ENCODE peak calls at places on chromosomes 11 and 22, in five cellular contexts. O, J, Q, P and V are unnamed samples.

GRCh38 chr11:64255135-64256128 is 4.1 kb downstream of the PLCB3 start:
- DNase-seq in J (no peak), Q (no peak), O (no peak), P (no peak), V (no peak)

GRCh38 chr22:20153945-20154344 is 3.1 kb upstream of the CCDC188 start:
- DNase-seq in Q (no peak), J (no peak), O (no peak), P (no peak), V (no peak)

GRCh38 chr11:41497974-41498373 is 38.5 kb upstream of the LRRC4C start:
- DNase-seq in O (no peak), J (no peak), P (peak; percentile 35), Q (peak; percentile 50), V (no peak)

GRCh38 chr22:36862251-36863242 is 1.7 kb downstream of the NCF4 start:
- DNase-seq in P (no peak), J (peak; percentile 36), O (no peak), Q (no peak), V (no peak)

GRCh38 chr11:1372660-1373059 is 17.1 kb upstream of the BRSK2 start:
- DNase-seq in P (no peak), O (no peak), Q (no peak), J (no peak), V (no peak)

GRCh38 chr11:130431337-130431773 is 2.9 kb upstream of the ADAMTS8 start:
- DNase-seq in O (no peak), P (peak; percentile 61), Q (peak; percentile 79), J (peak; percentile 72), V (no peak)

GRCh38 chr22:41256254-41256897 is 15.6 kb upstream of the CHADL start:
- DNase-seq in P (peak; percentile 26), J (no peak), O (no peak), Q (peak; percentile 71), V (no peak)

GRCh38 chr22:29702025-29702930 is 17.5 kb upstream of the CABP7 start:
- DNase-seq in O (no peak), P (no peak), J (no peak), Q (no peak), V (no peak)

GRCh38 chr11:106087815-106088435 is 10.5 kb downstream of the AASDHPPT start:
- DNase-seq in P (peak; percentile 51), Q (peak; percentile 78), J (peak; percentile 11), O (no peak), V (no peak)

GRCh38 chr22:19231986-19232385 is 53.5 kb upstream of the SLC25A1 start:
- DNase-seq in O (no peak), J (no peak), P (no peak), Q (no peak), V (no peak)

GRCh38 chr11:70470127-70470526 is 71.8 kb downstream of the CTTN start:
- DNase-seq in Q (no peak), P (no peak), O (no peak), J (no peak), V (no peak)

GRCh38 chr11:100105605-100106358 is 581.3 kb upstream of the ARHGAP42 start:
- DNase-seq in J (no peak), O (no peak), P (no peak), Q (no peak), V (no peak)

GRCh38 chr11:126268708-126269579 is at the start of the genes FOXRED1 and SRPRA:
- DNase-seq in Q (peak; percentile 99), P (peak; percentile 97), J (peak; percentile 100), O (peak; percentile 100), V (peak; percentile 97)
- H3K4me3 ChIP-seq in Q (peak within 1 kb of the TSS; percentile 97), P (peak within 1 kb of the TSS; percentile 97), J (peak within 1 kb of the TSS; percentile 94), O (peak within 1 kb of the TSS; percentile 82), V (peak within 1 kb of the TSS; percentile 98)

DNA sequence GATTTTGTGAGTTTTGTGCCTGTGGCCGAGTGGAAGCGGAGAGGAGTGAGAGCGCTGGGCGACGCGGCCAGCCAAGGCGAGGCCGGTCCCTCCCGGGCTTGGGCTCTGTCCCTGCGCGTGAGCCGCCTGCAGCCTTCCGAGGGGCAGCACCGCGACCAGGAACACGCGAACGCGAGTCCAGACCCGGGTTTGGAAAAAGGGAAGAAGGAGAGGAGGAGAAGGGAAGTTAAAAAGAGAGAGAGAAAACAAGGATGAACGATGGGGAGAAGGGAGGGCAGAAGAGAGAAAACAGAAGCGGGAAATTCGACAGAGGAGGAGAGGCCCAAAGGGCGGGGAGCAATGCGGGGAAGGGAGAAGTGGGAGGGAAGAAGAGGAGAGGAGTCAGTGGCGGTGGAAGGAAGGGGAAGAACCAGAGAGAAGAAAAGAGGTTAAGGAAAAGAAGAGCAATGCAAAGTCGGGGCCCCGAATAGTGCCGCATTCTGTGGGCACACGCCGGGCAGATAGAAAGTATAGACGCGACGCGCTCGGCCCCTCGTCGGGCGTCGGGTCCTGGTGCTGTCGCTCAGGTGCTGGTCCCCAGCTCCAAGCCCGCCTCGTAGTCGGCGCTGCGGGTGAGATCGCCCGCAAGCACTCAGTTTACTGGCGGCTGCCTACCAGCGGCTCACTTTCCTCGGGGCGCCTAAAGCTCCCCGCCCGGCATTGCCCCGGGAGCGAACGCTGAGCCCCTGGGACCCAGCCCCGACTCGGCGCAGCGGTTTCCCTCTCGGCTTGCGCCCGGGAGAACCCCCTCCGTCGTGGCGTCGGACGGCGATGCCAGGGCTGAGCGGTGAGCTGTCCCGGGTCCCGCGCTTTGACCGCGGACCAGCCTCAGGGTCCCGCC is 2.8 kb upstream of the BARX2 start:
- DNase-seq in P (no peak), Q (no peak), O (no peak), J (no peak), V (no peak)
- H3K4me3 ChIP-seq in P (peak overlapping the region; percentile 25), Q (peak overlapping the region; percentile 10), O (peak overlapping the region; percentile 60), J (peak overlapping the region; percentile 36), V (peak overlapping the region; percentile 23)

DNA sequence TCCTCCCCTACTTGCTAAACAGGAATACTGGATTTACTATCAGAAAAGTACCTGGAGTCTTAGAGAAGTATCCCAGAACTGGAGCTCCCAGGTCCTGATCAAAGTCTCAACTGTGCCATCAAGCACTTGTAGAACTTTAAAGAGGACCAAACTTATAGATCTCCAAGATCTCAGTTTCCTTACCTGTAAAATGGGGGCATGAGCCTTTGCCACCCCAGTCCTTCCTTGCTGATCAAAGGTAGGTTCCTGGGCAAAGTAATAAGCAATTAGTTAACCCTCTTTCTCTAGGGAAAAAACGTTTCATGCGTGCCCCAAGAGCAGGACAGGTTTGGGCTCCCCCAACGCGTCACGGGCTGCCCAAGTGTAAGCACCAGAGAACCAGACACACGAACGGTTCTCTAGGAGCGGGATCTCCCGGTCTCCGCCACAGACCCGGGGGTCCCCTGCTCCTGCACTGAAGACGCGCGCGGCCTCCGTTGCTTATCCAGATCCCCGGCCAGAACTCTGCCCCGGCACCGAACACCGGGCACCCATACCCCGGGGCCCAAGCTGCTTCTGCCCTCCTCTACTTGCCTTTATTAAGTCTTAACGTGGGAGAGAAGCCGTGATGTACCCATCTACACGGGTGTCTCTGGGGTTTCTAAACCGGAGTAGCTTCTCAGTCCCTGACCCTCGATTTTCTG is 505 bp downstream of the ZNF214 start:
- DNase-seq in Q (no peak), J (peak; percentile 13), P (peak; percentile 1), O (peak; percentile 74), V (no peak)
- H3K4me3 ChIP-seq in Q (peak overlapping the region; percentile 88), J (peak overlapping the region; percentile 76), P (peak overlapping the region; percentile 74), O (peak overlapping the region; percentile 87), V (peak overlapping the region; percentile 71)

GRCh38 chr11:67002297-67002913 is 20.5 kb upstream of the SYT12 start:
- DNase-seq in Q (no peak), J (no peak), O (no peak), P (no peak), V (no peak)
- H3K4me3 ChIP-seq in Q (no peak overlapping the region), J (no peak overlapping the region), O (no peak overlapping the region), P (no peak overlapping the region), V (no peak overlapping the region)

DNA sequence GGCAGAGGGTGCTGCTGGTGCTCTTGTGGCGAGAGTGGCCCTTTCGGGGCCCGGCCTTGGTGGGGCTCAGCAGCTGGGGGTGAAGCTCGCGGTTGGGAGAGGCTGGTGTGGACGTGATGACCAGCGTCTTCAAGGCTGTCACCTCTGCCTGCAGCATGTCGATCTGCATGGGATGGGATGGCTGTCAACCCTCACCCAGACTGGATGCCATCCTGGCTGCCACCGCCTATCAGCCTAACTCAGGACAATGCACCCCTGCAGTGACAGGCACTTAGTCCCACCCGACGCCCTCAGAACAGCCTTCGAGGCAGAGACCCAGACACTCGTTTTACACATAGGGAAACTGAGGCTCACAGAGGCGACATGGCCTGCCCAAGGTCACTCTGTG is 10.8 kb downstream of the RAB3IL1 start:
- DNase-seq in J (no peak), O (no peak), Q (no peak), P (no peak), V (no peak)
- H3K4me3 ChIP-seq in J (no peak overlapping the region), O (no peak overlapping the region), Q (no peak overlapping the region), P (no peak overlapping the region), V (no peak overlapping the region)